ENCODE peak calls at places on chromosomes 5 and 9, in four cellular contexts. V, S, N and K are unnamed samples.

GRCh38 chr5:61631438-61631941 is 299.4 kb downstream of the ZSWIM6 start:
- DNase-seq in V (no peak), S (no peak), N (no peak), K (peak; percentile 78)

GRCh38 chr5:55577353-55578060 is 42.7 kb upstream of the PLPP1 start:
- DNase-seq in V (no peak), S (no peak), N (no peak), K (peak; percentile 59)

GRCh38 chr5:176793343-176793699 is 17.0 kb upstream of the UNC5A start:
- DNase-seq in V (no peak), S (no peak), N (no peak), K (no peak)

GRCh38 chr9:72857632-72858011 is 95.2 kb downstream of the ALDH1A1 start:
- DNase-seq in V (no peak), S (no peak), N (no peak), K (no peak)

GRCh38 chr5:78320461-78320860 is 26.0 kb upstream of the AP3B1 start:
- DNase-seq in V (peak; percentile 19), S (peak; percentile 23), N (no peak), K (no peak)

GRCh38 chr9:108181444-108181843 is 674.3 kb downstream of the ACTL7B start:
- DNase-seq in V (no peak), S (no peak), N (no peak), K (no peak)

GRCh38 chr9:100098241-100098886 is 436 bp downstream of the ERP44 start:
- DNase-seq in V (peak; percentile 65), S (no peak), N (no peak), K (peak; percentile 54)

GRCh38 chr5:40778133-40778532 is 20.0 kb downstream of the PRKAA1 start:
- DNase-seq in V (no peak), S (no peak), N (no peak), K (no peak)

GRCh38 chr5:1511651-1512540 is 11.9 kb downstream of the LPCAT1 start:
- DNase-seq in V (peak; percentile 29), S (peak; percentile 28), N (peak; percentile 66), K (peak; percentile 12)

GRCh38 chr5:180101451-180102105 is 30.0 kb upstream of the RNF130 start:
- DNase-seq in V (no peak), S (no peak), N (no peak), K (no peak)

GRCh38 chr5:44372028-44372427 is 17.2 kb downstream of the FGF10 start:
- DNase-seq in V (no peak), S (no peak), N (no peak), K (no peak)

GRCh38 chr5:93789173-93790070 is 48.0 kb upstream of the POU5F2 start:
- DNase-seq in V (no peak), S (peak; percentile 57), N (no peak), K (no peak)

GRCh38 chr5:58497956-58498942 is 7.0 kb downstream of the GAPT start:
- DNase-seq in V (peak; percentile 15), S (no peak), N (no peak), K (no peak)

GRCh38 chr5:53649352-53649751 is 88.9 kb downstream of the NDUFS4 start:
- DNase-seq in V (no peak), S (no peak), N (no peak), K (no peak)

DNA sequence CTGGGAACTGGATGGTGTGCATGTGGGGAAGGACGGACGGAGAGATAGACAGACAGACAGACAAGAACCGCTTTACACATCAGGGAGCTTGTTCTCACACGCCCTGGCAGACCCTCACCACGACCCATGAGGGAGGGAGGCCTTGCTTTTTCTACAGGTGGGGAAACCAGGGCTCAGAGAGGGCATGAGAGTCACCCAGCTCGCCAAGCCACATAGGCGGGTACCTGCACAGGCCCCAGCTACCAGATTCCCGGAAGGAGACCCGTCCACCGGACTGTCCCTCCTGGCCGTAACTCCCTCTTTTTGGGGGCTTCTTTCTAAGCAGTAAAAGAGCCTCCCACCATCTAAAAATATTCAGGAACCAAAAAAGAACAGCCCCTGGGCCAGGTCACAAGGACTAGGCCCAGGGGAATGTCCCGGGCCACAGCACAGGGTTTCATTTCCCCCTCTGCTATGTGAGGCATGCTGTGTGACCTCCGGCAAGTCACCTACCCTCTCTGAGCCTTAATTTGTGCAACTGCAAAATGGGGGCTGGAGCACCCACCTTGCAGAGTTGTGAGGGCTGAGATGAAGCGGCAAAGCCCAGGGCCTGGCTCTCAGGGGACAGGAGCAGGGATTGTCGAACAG is 84.4 kb upstream of the SARDH start:
- DNase-seq in V (no peak), S (no peak), N (no peak), K (no peak)
- H3K4me3 ChIP-seq in V (no peak overlapping the region), S (no peak overlapping the region), N (no peak overlapping the region), K (no peak overlapping the region)

GRCh38 chr9:16871358-16872151 is 1.1 kb upstream of the BNC2 start:
- DNase-seq in V (no peak), S (no peak), N (peak; percentile 86), K (peak; percentile 60)
- H3K4me3 ChIP-seq in V (no peak overlapping the region), S (peak overlapping the region; percentile 96), N (peak overlapping the region; percentile 73), K (peak overlapping the region; percentile 73)

DNA sequence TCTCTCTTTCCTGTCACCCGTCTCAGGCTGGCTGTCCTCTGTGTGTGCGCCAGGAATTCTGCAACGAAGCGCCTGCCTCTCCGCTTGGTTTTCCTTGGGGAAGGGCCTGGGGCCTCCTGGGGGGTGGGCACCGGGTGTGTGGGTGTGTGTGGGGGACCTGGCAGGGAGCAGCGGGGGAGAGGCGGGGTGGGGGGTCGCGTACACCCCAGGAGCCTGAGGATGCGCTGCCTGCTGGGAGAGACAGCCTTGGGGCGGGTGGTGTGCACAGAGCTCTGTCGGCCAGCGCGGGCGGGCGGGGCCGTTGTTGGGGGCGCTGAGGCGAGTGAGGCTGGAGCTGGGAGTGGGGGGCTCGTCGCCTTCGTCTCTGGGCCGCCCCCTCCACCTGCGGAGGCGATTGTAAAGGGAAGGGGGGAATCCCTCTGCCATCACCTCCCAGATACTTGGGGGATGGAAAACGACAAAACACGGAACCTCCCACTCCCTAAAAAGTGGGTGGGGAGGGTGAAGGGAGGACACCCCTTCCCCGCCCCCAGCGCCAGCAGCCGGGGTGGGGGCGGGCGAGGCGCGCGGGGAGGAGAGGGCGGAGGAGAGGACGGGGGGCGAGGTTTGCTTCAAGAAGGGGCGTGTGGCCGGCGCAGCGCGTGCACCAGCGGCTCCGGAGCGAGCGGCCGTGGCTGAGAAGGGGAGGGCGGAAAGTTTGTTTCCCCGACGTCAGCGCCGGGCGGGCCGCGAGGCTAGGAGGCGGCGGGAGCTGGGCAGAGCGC is at the start of gene PRRX2:
- DNase-seq in V (no peak), S (no peak), N (peak; percentile 91), K (peak; percentile 22)
- H3K4me3 ChIP-seq in V (peak within 1 kb of the TSS; percentile 71), S (peak within 1 kb of the TSS; percentile 47), N (peak within 1 kb of the TSS; percentile 95), K (peak within 1 kb of the TSS; percentile 61)

GRCh38 chr9:137219757-137220316 is 2.2 kb downstream of the RNF208 start:
- DNase-seq in V (no peak), S (no peak), N (no peak), K (no peak)

GRCh38 chr9:137217276-137218211 is 4.5 kb downstream of the RNF208 start:
- DNase-seq in V (peak; percentile 53), S (no peak), N (no peak), K (peak; percentile 75)

GRCh38 chr9:137218754-137219271 is 3.2 kb downstream of the RNF208 start:
- DNase-seq in V (no peak), S (no peak), N (no peak), K (no peak)

GRCh38 chr9:137216188-137216965 is 5.7 kb downstream of the RNF208 start:
- DNase-seq in V (no peak), S (no peak), N (no peak), K (no peak)

GRCh38 chr9:137218212-137218753 is 3.8 kb downstream of the RNF208 start:
- DNase-seq in V (no peak), S (no peak), N (no peak), K (no peak)
- H3K4me3 ChIP-seq in V (peak overlapping the region; percentile 46), S (no peak overlapping the region), N (no peak overlapping the region), K (peak overlapping the region; percentile 59)

GRCh38 chr9:37209431-37210386 is 89.3 kb downstream of the ZCCHC7 start:
- DNase-seq in V (no peak), S (no peak), N (no peak), K (no peak)
- H3K4me3 ChIP-seq in V (no peak overlapping the region), S (no peak overlapping the region), N (no peak overlapping the region), K (no peak overlapping the region)

DNA sequence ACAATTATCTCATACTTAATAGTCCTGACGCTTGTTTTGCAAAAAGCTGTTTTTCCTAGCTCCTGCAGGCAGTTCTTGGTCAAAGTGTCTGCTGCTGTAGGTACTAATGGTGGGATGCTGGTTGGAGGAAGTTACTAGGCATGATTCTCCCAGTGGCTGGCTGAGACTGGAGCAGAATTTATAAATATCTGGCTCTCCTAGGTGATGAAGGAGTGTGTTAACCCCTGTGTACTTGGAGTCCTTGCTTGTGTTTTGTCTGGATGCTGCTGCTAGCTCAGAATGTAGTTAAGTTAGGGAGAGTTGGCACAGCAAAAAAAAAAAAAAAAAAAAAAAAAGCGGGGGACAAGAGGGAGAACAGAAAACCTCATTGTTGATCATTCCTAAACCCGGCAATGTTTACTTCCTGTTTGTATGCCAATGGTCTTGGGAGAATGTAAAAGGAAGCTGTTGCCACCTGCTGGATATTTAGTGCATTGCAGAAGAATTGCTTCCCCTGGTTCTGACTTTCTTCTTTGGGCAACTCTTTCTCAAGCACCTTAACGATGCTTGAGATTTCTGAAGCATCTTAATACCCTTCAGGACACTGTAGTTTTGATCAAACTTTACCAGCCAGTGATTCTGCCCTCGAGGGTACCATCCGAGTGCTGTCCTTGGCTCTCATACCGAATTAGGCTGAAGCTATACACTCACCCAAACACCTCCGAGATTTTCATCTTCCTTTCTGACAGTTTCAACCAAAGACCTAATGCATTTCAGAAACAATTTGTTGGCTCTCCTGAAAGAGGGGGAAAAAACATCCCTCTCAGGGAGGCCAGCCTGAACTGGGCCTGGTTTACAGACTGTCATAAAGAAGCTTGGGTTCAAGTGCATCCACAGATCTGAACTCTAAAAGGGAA is 71.7 kb upstream of the WWC1 start:
- DNase-seq in V (peak; percentile 68), S (peak; percentile 52), N (no peak), K (no peak)
- H3K4me3 ChIP-seq in V (no peak overlapping the region), S (no peak overlapping the region), N (no peak overlapping the region), K (peak overlapping the region; percentile 40)

DNA sequence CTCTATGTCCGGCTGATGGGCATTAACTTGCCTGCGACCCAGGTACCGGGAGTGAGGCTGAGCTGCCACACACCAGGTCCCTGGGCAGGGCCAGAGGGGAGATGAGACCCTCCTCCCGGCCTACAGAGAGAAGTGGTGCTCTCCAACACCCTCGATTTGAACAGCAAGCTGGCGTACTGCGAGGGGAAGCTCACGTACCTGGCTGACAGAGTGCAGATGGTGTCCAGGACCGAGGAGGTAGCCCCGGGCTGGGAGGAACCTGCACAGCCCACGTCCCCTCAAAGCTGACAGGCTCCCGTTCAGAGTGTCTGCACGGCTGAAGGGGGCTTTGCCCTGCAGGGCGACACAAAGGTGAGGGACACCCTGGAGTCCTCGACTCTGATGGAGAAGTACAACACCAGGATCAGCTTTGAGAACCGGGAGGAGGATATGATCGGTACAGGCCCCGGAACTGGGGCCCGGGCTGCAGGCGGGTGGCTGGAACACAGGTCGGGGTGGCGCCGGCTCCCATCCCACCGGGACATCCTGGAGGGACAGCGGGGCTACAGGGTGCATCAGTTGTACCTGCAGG is 1.0 kb upstream of the RABL6 start:
- DNase-seq in V (no peak), S (no peak), N (no peak), K (no peak)
- H3K4me3 ChIP-seq in V (peak overlapping the region; percentile 79), S (peak overlapping the region; percentile 89), N (no peak overlapping the region), K (peak overlapping the region; percentile 98)

DNA sequence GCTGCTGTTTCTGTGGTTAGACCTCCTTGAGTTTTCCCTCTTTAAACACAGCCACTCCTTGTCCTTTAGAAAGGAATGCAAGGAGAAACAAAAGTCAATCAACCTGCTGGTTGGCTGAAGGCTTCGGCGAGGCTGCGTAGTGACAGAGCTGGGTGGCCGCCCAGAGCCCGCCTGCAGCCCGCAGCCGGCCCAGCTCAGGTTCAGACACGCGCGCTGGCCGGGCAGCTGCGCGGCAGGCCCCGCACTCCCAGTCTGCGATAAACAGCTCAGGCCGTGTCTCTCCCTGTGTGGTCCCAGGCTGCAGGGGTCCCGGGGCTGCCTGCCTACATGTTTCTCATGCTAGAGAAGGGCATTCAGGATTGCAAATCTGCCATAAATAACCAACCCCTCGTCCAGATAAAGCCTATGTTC is 115.4 kb downstream of the HSD17B3 start:
- DNase-seq in V (no peak), S (no peak), N (no peak), K (no peak)
- H3K4me3 ChIP-seq in V (no peak overlapping the region), S (no peak overlapping the region), N (no peak overlapping the region), K (no peak overlapping the region)